ENCODE peak calls at places on chromosomes 13 and 19, in eight cellular contexts. A is BJ; F is CD4-positive, alpha-beta T cell; D is fibroblast of pulmonary artery; H is posterior cingulate gyrus; G is skeletal muscle cell; T is stimulated activated CD4-positive, alpha-beta T cell treated with anti-CD3 and anti-CD28 coated beads, Interleukin-15, amount 100 ng/mL, for 1 hour; J is ovary. K is an unnamed sample.

GRCh38 chr13:51518847-51519246 is 65.4 kb upstream of the WDFY2 start:
- DNase-seq in A (no peak), F (no peak), D (no peak), H (no peak), G (no peak), T (no peak), J (no peak), K (no peak)

GRCh38 chr13:92972751-92973150 is 253.9 kb upstream of the GPC6 start:
- DNase-seq in A (no peak), F (no peak), D (no peak), H (no peak), G (no peak), T (no peak), J (no peak), K (no peak)

GRCh38 chr13:74067818-74068217 is 66.4 kb downstream of the KLF12 start:
- DNase-seq in A (no peak), F (no peak), D (no peak), H (no peak), G (no peak), T (no peak), J (no peak), K (no peak)

GRCh38 chr13:50512602-50513527 is 330.6 kb downstream of the DLEU7 start:
- DNase-seq in A (no peak), F (peak; percentile 53), D (peak; percentile 57), H (peak; percentile 45), G (no peak), T (no peak), J (peak; percentile 61), K (peak; percentile 31)

GRCh38 chr13:80975903-80976302 is 635.0 kb upstream of the SPRY2 start:
- DNase-seq in A (no peak), F (no peak), D (no peak), H (no peak), G (no peak), T (no peak), J (no peak), K (no peak)

GRCh38 chr13:20526664-20527063 is 1.0 kb upstream of the CRYL1 start:
- DNase-seq in A (no peak), F (no peak), D (peak; percentile 36), H (no peak), G (no peak), T (no peak), J (no peak), K (peak; percentile 22)

GRCh38 chr13:71867101-71867814 is at the start of gene DACH1:
- DNase-seq in A (no peak), F (no peak), D (peak; percentile 68), H (peak; percentile 22), G (no peak), T (no peak), J (peak; percentile 36), K (peak; percentile 8)

GRCh38 chr13:65133094-65133493 is 2097.0 kb downstream of the PCDH9 start:
- DNase-seq in A (no peak), F (no peak), D (no peak), H (no peak), G (no peak), T (no peak), J (no peak), K (no peak)

GRCh38 chr19:5585461-5586299 is 17.9 kb upstream of the TINCR start:
- DNase-seq in A (no peak), F (no peak), D (no peak), H (peak; percentile 57), G (no peak), T (no peak), J (peak; percentile 53), K (no peak)

GRCh38 chr13:21849323-21849722 is 178.4 kb downstream of the FGF9 start:
- DNase-seq in A (no peak), F (no peak), D (peak; percentile 1), H (no peak), G (no peak), T (no peak), J (no peak), K (no peak)

GRCh38 chr19:1373534-1374249 is 10.0 kb upstream of the NDUFS7 start:
- DNase-seq in A (no peak), F (no peak), D (peak; percentile 19), H (no peak), G (no peak), T (no peak), J (peak; percentile 95), K (no peak)

GRCh38 chr13:75512253-75512652 is 25.4 kb downstream of the COMMD6 start:
- DNase-seq in A (no peak), F (no peak), D (no peak), H (no peak), G (peak; percentile 22), T (no peak), J (no peak), K (no peak)

GRCh38 chr19:34320277-34320676 is 44.7 kb upstream of the GPI start:
- DNase-seq in A (no peak), F (no peak), D (no peak), H (no peak), G (no peak), T (no peak), J (no peak), K (no peak)

GRCh38 chr19:54439174-54439851 is 9.7 kb upstream of the LENG8 start:
- DNase-seq in A (no peak), F (peak; percentile 45), D (peak; percentile 55), H (peak; percentile 69), G (no peak), T (no peak), J (peak; percentile 47), K (peak; percentile 36)

GRCh38 chr19:38978315-38978689 is 2.8 kb upstream of the FBXO17 start:
- DNase-seq in A (no peak), F (no peak), D (no peak), H (no peak), G (no peak), T (no peak), J (no peak), K (no peak)

GRCh38 chr19:32580353-32580900 is 563 bp upstream of the PDCD5 start:
- DNase-seq in A (no peak), F (no peak), D (no peak), H (no peak), G (no peak), T (no peak), J (no peak), K (no peak)

GRCh38 chr19:50330365-50331078 is 1.3 kb upstream of the KCNC3 start:
- DNase-seq in A (no peak), F (peak; percentile 84), D (peak; percentile 16), H (peak; percentile 86), G (no peak), T (peak; percentile 63), J (peak; percentile 60), K (peak; percentile 79)

GRCh38 chr13:95447766-95448165 is 104.8 kb upstream of the CLDN10 start:
- DNase-seq in A (no peak), F (no peak), D (no peak), H (no peak), G (no peak), T (no peak), J (no peak), K (no peak)

GRCh38 chr19:57803594-57804325 is 11.0 kb downstream of the ZNF552 start:
- DNase-seq in A (peak; percentile 34), F (no peak), D (peak; percentile 83), H (no peak), G (peak; percentile 56), T (no peak), J (peak; percentile 52), K (no peak)

GRCh38 chr19:743168-743687 is 7.7 kb upstream of the MISP start:
- DNase-seq in A (no peak), F (no peak), D (no peak), H (no peak), G (no peak), T (no peak), J (peak; percentile 83), K (no peak)

GRCh38 chr19:31372245-31372781 is 23.1 kb upstream of the TSHZ3 start:
- DNase-seq in A (no peak), F (no peak), D (no peak), H (no peak), G (no peak), T (no peak), J (no peak), K (no peak)

K was measured in C1 segment of cervical spinal cord.